ENCODE peak calls at places on chromosomes 2 and 18, in seven cellular contexts. One of them, this sample, is unnamed.

GRCh38 chr2:119982506-119982905 is 30.4 kb upstream of the EPB41L5 start:
- DNase-seq in tibial artery: no peak
- DNase-seq in upper lobe of right lung: no peak
- DNase-seq in B cell: no peak
- DNase-seq in GM23338: no peak
- DNase-seq in cardiac muscle cell: no peak
- DNase-seq in body of pancreas: no peak
- DNase-seq in this sample: no peak

GRCh38 chr2:38376346-38376682 is 759 bp downstream of the ATL2 start:
- DNase-seq in tibial artery: no peak
- DNase-seq in upper lobe of right lung: no peak
- DNase-seq in GM23338: no peak
- DNase-seq in body of pancreas: peak; percentile 61
- DNase-seq in B cell: no peak
- DNase-seq in cardiac muscle cell: peak; percentile 70
- DNase-seq in this sample: peak; percentile 82

GRCh38 chr2:4269885-4270284 is 566.5 kb downstream of the DCDC2C start:
- DNase-seq in cardiac muscle cell: no peak
- DNase-seq in B cell: no peak
- DNase-seq in body of pancreas: no peak
- DNase-seq in tibial artery: no peak
- DNase-seq in upper lobe of right lung: no peak
- DNase-seq in GM23338: no peak
- DNase-seq in this sample: no peak

GRCh38 chr2:75522543-75523312 is 38.0 kb downstream of the EVA1A start:
- DNase-seq in GM23338: no peak
- DNase-seq in cardiac muscle cell: no peak
- DNase-seq in tibial artery: no peak
- DNase-seq in B cell: no peak
- DNase-seq in upper lobe of right lung: no peak
- DNase-seq in body of pancreas: no peak
- DNase-seq in this sample: peak; percentile 1

GRCh38 chr2:8320305-8320704 is 361.6 kb upstream of the ID2 start:
- DNase-seq in cardiac muscle cell: no peak
- DNase-seq in body of pancreas: no peak
- DNase-seq in upper lobe of right lung: no peak
- DNase-seq in GM23338: no peak
- DNase-seq in tibial artery: no peak
- DNase-seq in B cell: no peak
- DNase-seq in this sample: no peak

GRCh38 chr2:188522517-188522916 is 230.8 kb downstream of the GULP1 start:
- DNase-seq in B cell: no peak
- DNase-seq in cardiac muscle cell: peak; percentile 21
- DNase-seq in tibial artery: no peak
- DNase-seq in body of pancreas: no peak
- DNase-seq in upper lobe of right lung: no peak
- DNase-seq in GM23338: no peak
- DNase-seq in this sample: no peak

GRCh38 chr2:241808701-241809382 is at the start of gene NEU4:
- DNase-seq in cardiac muscle cell: no peak
- DNase-seq in GM23338: no peak
- DNase-seq in body of pancreas: no peak
- DNase-seq in B cell: no peak
- DNase-seq in upper lobe of right lung: peak; percentile 52
- DNase-seq in tibial artery: no peak
- DNase-seq in this sample: no peak

GRCh38 chr2:41869542-41870256 is 178.1 kb upstream of the PKDCC start:
- DNase-seq in GM23338: peak; percentile 85
- DNase-seq in upper lobe of right lung: peak; percentile 84
- DNase-seq in body of pancreas: peak; percentile 64
- DNase-seq in cardiac muscle cell: peak; percentile 82
- DNase-seq in B cell: peak; percentile 83
- DNase-seq in tibial artery: peak; percentile 59
- DNase-seq in this sample: peak; percentile 79

GRCh38 chr2:1413156-1413690 is at the start of gene TPO:
- DNase-seq in GM23338: no peak
- DNase-seq in tibial artery: no peak
- DNase-seq in B cell: no peak
- DNase-seq in cardiac muscle cell: no peak
- DNase-seq in upper lobe of right lung: no peak
- DNase-seq in body of pancreas: no peak
- DNase-seq in this sample: no peak

GRCh38 chr2:88074854-88075292 is 7.2 kb downstream of the SMYD1 start:
- DNase-seq in cardiac muscle cell: peak; percentile 80
- DNase-seq in upper lobe of right lung: no peak
- DNase-seq in tibial artery: no peak
- DNase-seq in body of pancreas: no peak
- DNase-seq in GM23338: no peak
- DNase-seq in B cell: no peak
- DNase-seq in this sample: no peak

GRCh38 chr2:240520974-240521350 is 36.8 kb downstream of the ANKMY1 start:
- DNase-seq in GM23338: peak; percentile 12
- DNase-seq in cardiac muscle cell: no peak
- DNase-seq in tibial artery: no peak
- DNase-seq in body of pancreas: no peak
- DNase-seq in upper lobe of right lung: no peak
- DNase-seq in B cell: no peak
- DNase-seq in this sample: no peak

GRCh38 chr2:74439373-74440004 is 2.2 kb downstream of the RTKN start:
- DNase-seq in GM23338: no peak
- DNase-seq in cardiac muscle cell: no peak
- DNase-seq in tibial artery: no peak
- DNase-seq in upper lobe of right lung: no peak
- DNase-seq in B cell: no peak
- DNase-seq in body of pancreas: no peak
- DNase-seq in this sample: no peak

GRCh38 chr2:74440378-74441110 is 1.2 kb downstream of the RTKN start:
- DNase-seq in cardiac muscle cell: peak; percentile 90
- DNase-seq in upper lobe of right lung: peak; percentile 92
- DNase-seq in B cell: peak; percentile 83
- DNase-seq in body of pancreas: peak; percentile 88
- DNase-seq in tibial artery: peak; percentile 81
- DNase-seq in GM23338: peak; percentile 95
- DNase-seq in this sample: peak; percentile 87

GRCh38 chr2:74440005-74440377 is 1.7 kb downstream of the RTKN start:
- DNase-seq in B cell: no peak
- DNase-seq in body of pancreas: peak; percentile 54
- DNase-seq in tibial artery: peak; percentile 57
- DNase-seq in cardiac muscle cell: peak; percentile 79
- DNase-seq in GM23338: peak; percentile 40
- DNase-seq in upper lobe of right lung: no peak
- DNase-seq in this sample: peak; percentile 80

GRCh38 chr2:74441111-74441689 is 537 bp downstream of the RTKN start:
- DNase-seq in body of pancreas: no peak
- DNase-seq in cardiac muscle cell: no peak
- DNase-seq in GM23338: peak; percentile 45
- DNase-seq in upper lobe of right lung: no peak
- DNase-seq in B cell: no peak
- DNase-seq in tibial artery: no peak
- DNase-seq in this sample: no peak

DNA sequence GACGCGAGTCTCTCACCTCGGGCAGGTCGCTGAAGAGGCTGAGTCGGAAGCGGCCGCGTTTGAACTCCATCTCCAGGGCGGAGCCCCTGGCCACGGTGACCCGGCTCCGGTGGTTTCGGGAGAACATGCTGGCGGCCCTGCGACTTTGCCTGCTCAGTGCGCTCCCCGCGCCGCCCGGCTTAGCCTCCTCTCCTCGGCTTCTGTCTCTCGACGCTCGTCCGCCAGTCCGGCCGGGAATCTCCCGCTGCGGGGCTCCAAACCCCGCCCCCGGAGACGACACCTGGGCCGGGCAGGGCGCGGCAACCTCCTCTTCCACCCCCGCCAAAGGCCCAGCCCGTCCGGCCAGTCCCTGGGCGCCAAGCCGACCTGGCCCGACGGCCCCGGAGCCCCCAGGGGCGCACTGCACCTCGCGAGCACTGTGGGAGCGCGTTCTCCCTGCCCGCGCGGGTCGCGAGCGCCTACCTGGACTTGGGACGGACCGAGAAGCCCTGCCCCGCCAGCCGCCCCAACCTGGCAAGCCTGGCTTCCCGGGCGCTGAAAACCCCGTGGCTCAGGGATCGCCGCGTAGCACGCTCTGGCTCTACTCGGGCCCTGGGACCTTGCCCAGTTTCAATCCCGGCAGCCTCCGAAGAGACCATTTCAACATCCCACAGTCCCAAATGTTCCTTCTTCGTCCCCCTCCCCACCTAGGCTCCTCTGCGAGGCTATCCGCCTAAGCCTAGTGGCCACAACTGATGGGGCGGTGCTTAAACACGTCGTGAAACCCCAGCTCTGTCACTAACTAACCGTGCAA is at the start of gene RTKN:
- DNase-seq in upper lobe of right lung: peak; percentile 89
- DNase-seq in GM23338: peak; percentile 92
- DNase-seq in B cell: peak; percentile 62
- DNase-seq in cardiac muscle cell: peak; percentile 41
- DNase-seq in tibial artery: no peak
- DNase-seq in body of pancreas: peak; percentile 83
- DNase-seq in this sample: no peak
- TF ChIP-seq CTCF in upper lobe of right lung: no peak
- TF ChIP-seq CTCF in GM23338: no peak
- TF ChIP-seq CTCF in B cell: no peak
- TF ChIP-seq CTCF in cardiac muscle cell: no peak
- TF ChIP-seq CTCF in tibial artery: no peak
- TF ChIP-seq CTCF in body of pancreas: no peak
- TF ChIP-seq CTCF in this sample: no peak

GRCh38 chr2:228401065-228401912 is 219.8 kb upstream of the SPHKAP start:
- DNase-seq in upper lobe of right lung: no peak
- DNase-seq in body of pancreas: no peak
- DNase-seq in B cell: no peak
- DNase-seq in tibial artery: no peak
- DNase-seq in GM23338: peak; percentile 25
- DNase-seq in cardiac muscle cell: no peak
- DNase-seq in this sample: no peak
- TF ChIP-seq CTCF in upper lobe of right lung: no peak
- TF ChIP-seq CTCF in body of pancreas: no peak
- TF ChIP-seq CTCF in B cell: no peak
- TF ChIP-seq CTCF in tibial artery: no peak
- TF ChIP-seq CTCF in GM23338: peak; percentile 49
- TF ChIP-seq CTCF in cardiac muscle cell: no peak
- TF ChIP-seq CTCF in this sample: no peak

DNA sequence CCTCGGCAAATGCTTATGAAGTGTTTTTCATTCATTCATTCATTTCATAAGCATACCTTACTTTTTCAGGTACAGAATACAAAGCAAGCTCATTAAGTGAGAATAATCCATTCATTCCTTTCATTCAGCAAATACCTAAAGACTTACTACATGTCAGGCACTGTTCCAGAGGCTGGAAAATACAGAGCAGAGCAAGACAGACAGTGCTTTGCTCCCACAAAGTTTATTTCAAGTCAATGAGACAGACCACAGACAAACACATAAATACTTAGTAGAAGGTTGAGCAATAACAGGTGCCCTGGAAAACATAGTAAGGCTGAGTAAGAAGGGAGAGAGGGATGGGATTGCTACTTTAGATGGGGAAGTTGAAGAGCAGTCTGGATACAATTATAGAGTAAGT is 309.8 kb downstream of the C1D start:
- DNase-seq in body of pancreas: peak; percentile 19
- DNase-seq in tibial artery: no peak
- DNase-seq in GM23338: no peak
- DNase-seq in B cell: no peak
- DNase-seq in cardiac muscle cell: peak; percentile 42
- DNase-seq in upper lobe of right lung: no peak
- DNase-seq in this sample: no peak
- TF ChIP-seq CTCF in body of pancreas: no peak
- TF ChIP-seq CTCF in tibial artery: no peak
- TF ChIP-seq CTCF in GM23338: no peak
- TF ChIP-seq CTCF in B cell: no peak
- TF ChIP-seq CTCF in cardiac muscle cell: no peak
- TF ChIP-seq CTCF in upper lobe of right lung: no peak
- TF ChIP-seq CTCF in this sample: no peak

DNA sequence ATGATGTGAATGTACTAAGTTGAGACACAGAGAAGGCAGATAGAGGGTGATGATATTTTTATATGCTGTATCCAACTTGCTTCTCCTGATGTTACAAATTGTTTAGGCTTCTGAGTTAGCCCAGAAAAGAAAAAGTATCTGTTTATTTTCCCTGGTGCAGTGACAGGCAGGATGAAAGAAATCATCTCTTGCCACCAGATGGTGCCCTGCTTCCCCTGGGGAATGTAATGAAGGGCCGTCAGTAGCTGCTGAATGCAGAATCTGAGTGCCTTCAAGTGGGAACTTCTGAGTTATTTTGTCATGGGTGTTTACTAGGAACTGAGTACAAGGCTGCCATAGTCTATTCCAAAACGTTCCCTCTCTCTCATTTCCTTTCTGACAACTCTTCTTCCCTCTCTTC is 525.6 kb downstream of the MBD2 start:
- DNase-seq in B cell: no peak
- DNase-seq in upper lobe of right lung: no peak
- DNase-seq in tibial artery: no peak
- DNase-seq in body of pancreas: no peak
- DNase-seq in cardiac muscle cell: peak; percentile 61
- DNase-seq in GM23338: peak; percentile 55
- DNase-seq in this sample: peak; percentile 19
- TF ChIP-seq CTCF in B cell: no peak
- TF ChIP-seq CTCF in upper lobe of right lung: peak; percentile 57
- TF ChIP-seq CTCF in tibial artery: peak; percentile 36
- TF ChIP-seq CTCF in body of pancreas: no peak
- TF ChIP-seq CTCF in cardiac muscle cell: peak; percentile 60
- TF ChIP-seq CTCF in GM23338: peak; percentile 84
- TF ChIP-seq CTCF in this sample: no peak

DNA sequence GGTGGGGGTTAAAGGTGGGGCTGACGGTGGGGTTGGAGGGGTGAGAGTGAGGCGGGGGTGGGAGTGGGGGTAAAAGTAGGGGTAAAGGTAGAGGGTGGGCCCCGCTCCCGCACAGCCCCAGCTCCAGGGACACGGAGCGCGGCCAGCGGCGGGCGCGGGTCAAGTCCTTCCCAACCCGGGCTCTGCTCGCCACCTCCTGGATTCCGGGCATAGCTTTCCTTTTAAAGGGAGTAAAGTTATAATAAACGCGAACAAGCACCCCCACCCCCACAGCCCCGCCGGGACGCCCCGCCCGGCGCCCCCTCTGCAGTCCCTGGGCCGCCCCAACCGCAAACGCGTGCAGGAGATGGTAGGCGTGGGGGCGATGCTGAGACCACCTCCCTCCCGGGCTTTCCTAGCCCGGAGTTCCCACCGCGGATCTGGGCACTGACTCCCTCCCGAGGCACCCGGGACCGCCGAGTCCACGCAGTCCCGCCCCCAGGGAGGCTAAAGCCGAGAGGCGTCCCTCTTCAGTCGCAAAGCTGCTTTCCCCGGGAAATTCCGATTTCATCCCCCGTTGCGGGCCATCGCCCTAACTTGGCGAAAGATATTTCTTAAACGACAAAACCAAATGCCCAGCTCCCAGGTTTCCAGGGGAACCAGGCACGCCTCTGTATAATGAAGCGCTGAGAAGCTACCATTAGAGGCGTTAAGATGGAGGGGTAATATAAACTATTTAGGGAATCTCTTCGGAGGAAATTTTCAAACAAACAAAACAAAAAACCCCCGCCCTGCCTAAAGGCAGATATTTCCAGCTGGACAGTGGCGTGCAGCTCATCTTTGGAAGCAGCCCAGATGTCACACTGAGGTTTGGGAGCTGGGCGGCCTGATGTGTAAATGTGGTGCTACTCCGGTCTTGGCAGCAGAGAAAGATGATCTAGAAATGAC is at the start of gene LIMS2:
- DNase-seq in GM23338: peak; percentile 77
- DNase-seq in upper lobe of right lung: peak; percentile 80
- DNase-seq in cardiac muscle cell: peak; percentile 41
- DNase-seq in body of pancreas: peak; percentile 28
- DNase-seq in B cell: no peak
- DNase-seq in tibial artery: peak; percentile 46
- DNase-seq in this sample: peak; percentile 37
- TF ChIP-seq CTCF in GM23338: no peak
- TF ChIP-seq CTCF in upper lobe of right lung: peak; percentile 21
- TF ChIP-seq CTCF in cardiac muscle cell: no peak
- TF ChIP-seq CTCF in body of pancreas: no peak
- TF ChIP-seq CTCF in B cell: no peak
- TF ChIP-seq CTCF in tibial artery: peak; percentile 5
- TF ChIP-seq CTCF in this sample: no peak

GRCh38 chr2:56132138-56132537 is 51.7 kb upstream of the CCDC85A start:
- DNase-seq in cardiac muscle cell: peak; percentile 72
- DNase-seq in upper lobe of right lung: no peak
- DNase-seq in tibial artery: no peak
- DNase-seq in B cell: peak; percentile 21
- DNase-seq in body of pancreas: no peak
- DNase-seq in GM23338: peak; percentile 61
- DNase-seq in this sample: no peak
- TF ChIP-seq CTCF in cardiac muscle cell: peak; percentile 51
- TF ChIP-seq CTCF in upper lobe of right lung: peak; percentile 51
- TF ChIP-seq CTCF in tibial artery: peak; percentile 41
- TF ChIP-seq CTCF in B cell: peak; percentile 41
- TF ChIP-seq CTCF in body of pancreas: peak; percentile 40
- TF ChIP-seq CTCF in GM23338: peak; percentile 74
- TF ChIP-seq CTCF in this sample: peak; percentile 69

This sample was measured in adrenal gland.